ENCODE peak calls at places on chromosome 19, in four cellular contexts. T, Q, Y and M are unnamed samples.

GRCh38 chr19:11856568-11857264 is 8.2 kb downstream of the ZNF439 start:
- DNase-seq in T (no peak), Q (no peak), Y (no peak), M (no peak)

GRCh38 chr19:49635530-49636229 is 4.3 kb downstream of the RRAS start:
- DNase-seq in T (no peak), Q (no peak), Y (no peak), M (no peak)

GRCh38 chr19:6459356-6460098 is at the start of gene SLC25A23:
- DNase-seq in T (peak; percentile 77), Q (peak; percentile 40), Y (peak; percentile 76), M (peak; percentile 61)

GRCh38 chr19:38433268-38433733 is at the start of gene RYR1:
- DNase-seq in T (peak; percentile 38), Q (peak; percentile 11), Y (peak; percentile 59), M (peak; percentile 63)

GRCh38 chr19:38388310-38389100 is at the start of gene SPRED3:
- DNase-seq in T (peak; percentile 56), Q (no peak), Y (no peak), M (peak; percentile 23)

GRCh38 chr19:13925990-13926389 is 12.2 kb downstream of the PODNL1 start:
- DNase-seq in T (no peak), Q (no peak), Y (no peak), M (no peak)

GRCh38 chr19:46381346-46381745 is 32.0 kb downstream of the CCDC8 start:
- DNase-seq in T (no peak), Q (no peak), Y (no peak), M (no peak)

GRCh38 chr19:49643466-49643865 is 1.5 kb downstream of the SCAF1 start:
- DNase-seq in T (no peak), Q (no peak), Y (no peak), M (no peak)

GRCh38 chr19:29850482-29850881 is 38.7 kb downstream of the CCNE1 start:
- DNase-seq in T (no peak), Q (no peak), Y (no peak), M (no peak)

GRCh38 chr19:40611900-40612698 is 10.9 kb downstream of the LTBP4 start:
- DNase-seq in T (no peak), Q (no peak), Y (no peak), M (no peak)

GRCh38 chr19:38898788-38899446 is 501 bp downstream of the SIRT2 start:
- DNase-seq in T (peak; percentile 22), Q (no peak), Y (no peak), M (no peak)

GRCh38 chr19:55312621-55313117 is 12.5 kb downstream of the TMEM150B start:
- DNase-seq in T (no peak), Q (no peak), Y (no peak), M (no peak)

GRCh38 chr19:494171-495046 is 1.9 kb upstream of the MADCAM1 start:
- DNase-seq in T (no peak), Q (no peak), Y (no peak), M (peak; percentile 16)

GRCh38 chr19:45294291-45295029 is 28.2 kb downstream of the CKM start:
- DNase-seq in T (peak; percentile 65), Q (no peak), Y (peak; percentile 67), M (peak; percentile 57)

GRCh38 chr19:54523403-54523802 is 20.8 kb downstream of the LAIR2 start:
- DNase-seq in T (no peak), Q (no peak), Y (no peak), M (no peak)

GRCh38 chr19:49809155-49809986 is 3.7 kb downstream of the FUZ start:
- DNase-seq in T (peak; percentile 72), Q (peak; percentile 33), Y (peak; percentile 68), M (peak; percentile 75)

GRCh38 chr19:56837892-56838679 is 2.4 kb downstream of the PEG3 start:
- DNase-seq in T (peak; percentile 70), Q (no peak), Y (peak; percentile 71), M (peak; percentile 75)

GRCh38 chr19:35544110-35544802 is 1.2 kb upstream of the TMEM147 start:
- DNase-seq in T (no peak), Q (no peak), Y (no peak), M (no peak)

GRCh38 chr19:13839193-13839937 is 37.6 kb upstream of the NANOS3 start:
- DNase-seq in T (peak; percentile 79), Q (no peak), Y (peak; percentile 90), M (peak; percentile 94)

GRCh38 chr19:47187797-47188196 is 43.2 kb downstream of the BBC3 start:
- DNase-seq in T (no peak), Q (no peak), Y (no peak), M (no peak)

GRCh38 chr19:3807131-3807480 is 20.9 kb upstream of the MATK start:
- DNase-seq in T (no peak), Q (no peak), Y (no peak), M (no peak)

GRCh38 chr19:4018140-4018613 is 10.6 kb downstream of the PIAS4 start:
- DNase-seq in T (no peak), Q (no peak), Y (no peak), M (no peak)

GRCh38 chr19:7981199-7981598 is 24.2 kb downstream of the ELAVL1 start:
- DNase-seq in T (no peak), Q (no peak), Y (no peak), M (no peak)

GRCh38 chr19:11169896-11170678 is 14.5 kb upstream of the SPC24 start:
- DNase-seq in T (no peak), Q (no peak), Y (no peak), M (no peak)

GRCh38 chr19:39709026-39709872 is 5.0 kb downstream of the LGALS14 start:
- DNase-seq in T (no peak), Q (no peak), Y (no peak), M (no peak)

GRCh38 chr19:47176071-47176626 is 45.5 kb downstream of the SAE1 start:
- DNase-seq in T (no peak), Q (no peak), Y (no peak), M (no peak)

DNA sequence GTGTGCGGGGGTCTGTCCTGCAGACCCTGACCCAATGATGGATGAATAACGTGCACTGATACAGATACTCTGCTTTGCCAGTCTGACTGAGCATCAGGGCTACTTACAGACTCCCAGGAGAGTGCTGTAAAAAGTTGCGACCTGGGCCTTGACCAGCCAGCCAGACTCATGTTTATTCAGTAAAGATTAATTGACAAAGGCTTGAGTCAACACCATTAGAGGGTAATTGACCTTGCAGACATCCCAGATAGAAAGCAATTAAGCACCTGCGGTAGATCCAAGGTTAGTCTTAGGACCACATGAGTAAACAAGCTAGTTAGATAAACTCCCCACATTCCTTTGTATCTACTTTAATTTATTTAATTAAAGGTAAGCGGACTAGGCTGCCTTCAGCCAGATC is 10.4 kb downstream of the NUDT19 start:
- DNase-seq in T (peak; percentile 27), Q (no peak), Y (no peak), M (no peak)
- H3K36me3 ChIP-seq in T (no peaks in the 10 kb centered on the region), Q (no peaks in the 10 kb centered on the region), Y (no peaks in the 10 kb centered on the region), M (peaks cover 10% of the 10 kb centered on the region)

GRCh38 chr19:51548213-51548651 is 16.8 kb upstream of the SIGLEC6 start:
- DNase-seq in T (no peak), Q (no peak), Y (no peak), M (no peak)
- H3K27ac ChIP-seq in T (no peak overlapping the region), Q (no peak overlapping the region), Y (no peak overlapping the region), M (no peak overlapping the region)

GRCh38 chr19:1613808-1614570 is 8.7 kb upstream of the UQCR11 start:
- DNase-seq in T (no peak), Q (no peak), Y (no peak), M (no peak)
- H3K4me1 ChIP-seq in T (no peaks in the 10 kb centered on the region), Q (peaks cover 33% of the 10 kb centered on the region), Y (no peaks in the 10 kb centered on the region), M (no peaks in the 10 kb centered on the region)

GRCh38 chr19:2766594-2767372 is 16.3 kb downstream of the SGTA start:
- DNase-seq in T (no peak), Q (no peak), Y (peak; percentile 16), M (no peak)
- H3K36me3 ChIP-seq in T (peaks cover 2% of the 10 kb centered on the region), Q (peaks cover 16% of the 10 kb centered on the region), Y (peaks cover 3% of the 10 kb centered on the region), M (peaks cover 13% of the 10 kb centered on the region)